ENCODE peak calls at places on chromosomes 4 and X, in ten cellular contexts. A is prostate gland, O is SK-N-SH, G is suprapubic skin, M is SK-N-MC, S is upper lobe of left lung, B is sigmoid colon, R is endothelial cell of umbilical vein, C is GM23338, Z is stomach. D is an unnamed sample.

GRCh38 chrX:46758163-46758955 is 559 bp downstream of the SLC9A7 start:
- DNase-seq in C (peak), O (peak), M (no peak), A (peak), S (no peak), B (no peak), R (peak), Z (no peak), G (no peak), D (peak)

GRCh38 chrX:134898450-134898849 is 92.3 kb upstream of the SMIM10 start:
- DNase-seq in B (no peak), A (no peak), Z (no peak), S (no peak), C (no peak), R (peak), O (no peak), G (no peak), M (peak), D (no peak)

GRCh38 chr4:143336828-143337599 is at the start of gene GAB1:
- DNase-seq in C (peak), O (peak), A (peak), Z (peak), R (peak), M (no peak), G (peak), S (peak), B (peak), D (peak)

GRCh38 chr4:136803430-136803829 is 728.9 kb downstream of the PCDH18 start:
- DNase-seq in O (no peak), R (peak), A (no peak), G (no peak), B (no peak), M (no peak), S (no peak), C (peak), Z (no peak), D (no peak)

GRCh38 chr4:153931804-153932203 is 142.9 kb upstream of the SFRP2 start:
- DNase-seq in S (no peak), C (no peak), R (no peak), O (no peak), G (no peak), Z (no peak), A (no peak), M (peak), B (no peak), D (no peak)

GRCh38 chr4:174156239-174156826 is 127.1 kb downstream of the FBXO8 start:
- DNase-seq in A (no peak), O (peak), B (no peak), C (peak), Z (no peak), R (peak), M (peak), G (no peak), S (no peak), D (no peak)

GRCh38 chr4:176142253-176142652 is 53.1 kb downstream of the SPATA4 start:
- DNase-seq in M (no peak), S (no peak), C (no peak), B (no peak), A (no peak), Z (no peak), O (peak), G (no peak), R (no peak), D (no peak)

GRCh38 chr4:188127157-188127874 is 11.9 kb upstream of the TRIML1 start:
- DNase-seq in R (no peak), S (no peak), G (no peak), M (no peak), C (no peak), B (no peak), Z (no peak), A (no peak), O (no peak), D (no peak)

GRCh38 chr4:16591867-16592266 is 306.6 kb downstream of the LDB2 start:
- DNase-seq in R (no peak), A (no peak), B (no peak), C (no peak), S (no peak), O (peak), G (no peak), Z (no peak), M (no peak), D (no peak)

GRCh38 chrX:68650491-68650890 is 3.0 kb downstream of the STARD8 start:
- DNase-seq in Z (no peak), B (no peak), G (no peak), O (no peak), A (no peak), C (no peak), S (no peak), M (no peak), R (no peak), D (no peak)

GRCh38 chrX:136779346-136779781 is 1.4 kb downstream of the ARHGEF6 start:
- DNase-seq in Z (no peak), R (no peak), C (no peak), G (no peak), M (no peak), A (no peak), S (no peak), O (no peak), B (no peak), D (no peak)
- TF ChIP-seq POLR2AphosphoS5 in Z (no peak), R (no peak), C (no peak), G (no peak), M (no peak), A (no peak), S (no peak), O (no peak), B (no peak), D (no peak)

DNA sequence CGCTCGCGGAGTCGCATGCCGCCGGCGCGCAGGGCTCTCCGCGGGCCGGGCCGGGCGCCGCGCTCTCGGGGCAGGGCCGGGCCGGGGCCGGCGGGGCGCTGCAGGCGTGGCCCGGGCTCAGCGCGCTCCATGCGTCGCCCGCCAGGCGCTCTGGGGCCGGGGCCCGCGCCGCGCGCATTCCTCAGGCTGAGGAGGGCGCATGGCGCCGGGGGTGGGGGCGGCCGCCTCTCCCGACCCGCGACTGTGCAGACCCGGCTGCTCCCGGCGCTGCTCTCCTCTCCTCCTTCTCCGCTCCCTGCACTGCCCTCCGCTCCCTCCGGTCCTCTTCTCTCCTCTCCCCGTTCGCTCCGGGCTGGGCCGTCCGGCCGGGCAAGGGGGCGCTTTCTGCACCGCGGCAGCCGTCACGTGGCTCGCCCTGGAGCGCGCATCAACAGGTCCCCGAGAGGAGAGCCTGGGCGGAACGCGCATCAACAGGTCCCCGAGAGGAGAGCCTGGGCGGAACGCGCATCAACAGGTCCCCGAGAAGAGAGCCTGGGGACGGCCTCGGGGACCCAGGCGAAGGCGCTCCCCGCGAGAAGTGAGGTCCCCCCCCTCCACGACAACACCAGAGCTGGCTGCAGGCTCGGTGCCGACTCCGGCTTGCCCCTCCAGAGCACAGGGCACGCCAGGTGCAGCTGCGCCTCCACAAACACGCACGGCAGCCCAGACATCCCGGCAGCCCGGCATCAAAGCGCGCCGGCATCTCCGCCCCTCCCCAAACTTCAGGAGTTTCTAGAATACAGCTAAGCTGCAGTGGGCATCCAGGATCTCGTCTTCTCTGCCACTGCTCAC is 12.9 kb downstream of the PPP2R3B start:
- DNase-seq in C (peak), M (no peak), O (no peak), G (no peak), B (no peak), Z (no peak), R (peak), S (no peak), A (peak), D (peak)
- H3K4me3 ChIP-seq in C (peak), M (no peak), O (no peak), G (peak), B (peak), Z (peak), R (peak), S (peak), A (peak), D (peak)

DNA sequence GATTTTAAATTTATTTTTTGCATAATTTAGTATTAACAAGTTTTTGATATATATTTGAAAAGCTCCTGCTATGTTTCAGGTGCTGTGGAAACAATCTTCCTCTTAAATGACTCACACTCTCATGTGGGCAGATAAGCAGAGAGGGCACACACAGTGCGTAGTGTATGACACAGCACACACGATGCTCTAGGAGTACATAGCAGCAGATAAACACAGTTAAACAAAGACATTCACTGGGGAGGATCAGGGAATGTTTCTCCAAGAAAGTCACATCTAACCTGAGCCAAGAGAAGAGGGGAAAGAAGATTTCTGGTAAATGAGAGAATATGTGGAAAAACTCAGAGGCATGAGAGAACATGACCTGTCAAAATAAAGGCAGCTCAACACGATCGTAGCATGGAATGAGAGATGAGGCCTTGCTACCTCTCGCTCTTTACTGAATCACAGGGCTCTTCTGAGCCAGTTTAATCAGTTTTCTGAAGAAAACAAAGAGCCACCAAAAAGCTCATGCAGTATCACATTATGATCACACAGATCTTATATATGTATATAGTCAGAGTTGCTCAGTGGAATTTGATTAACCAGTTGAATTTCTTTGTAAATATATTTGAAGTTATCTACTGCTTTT is 251.0 kb downstream of the ANK2 start:
- DNase-seq in O (no peak), C (peak), A (no peak), Z (no peak), R (peak), S (no peak), B (no peak), M (no peak), G (no peak), D (no peak)
- TF ChIP-seq POLR2AphosphoS5 in O (no peak), C (no peak), A (no peak), Z (peak), R (no peak), S (no peak), B (peak), M (no peak), G (peak), D (peak)

GRCh38 chrX:103793541-103793932 is 16.9 kb downstream of the PLP1 start:
- DNase-seq in R (no peak), B (no peak), O (no peak), G (no peak), A (no peak), Z (no peak), M (no peak), S (no peak), C (no peak), D (no peak)
- H3K4me3 ChIP-seq in R (no peak), B (no peak), O (peak), G (no peak), A (no peak), Z (no peak), M (no peak), S (no peak), C (no peak), D (no peak)